ENCODE peak calls at places on chromosomes 7 and 10, in five cellular contexts. A, H, P, L and D are unnamed samples.

GRCh38 chr7:73477376-73477775 is 43.8 kb downstream of the FZD9 start:
- DNase-seq in L (no peak), P (no peak), A (no peak), H (no peak), D (no peak)

GRCh38 chr7:103914147-103914899 is 75.1 kb downstream of the RELN start:
- DNase-seq in A (no peak), H (no peak), P (no peak), L (no peak), D (no peak)

GRCh38 chr10:131170042-131170983 is 141.2 kb downstream of the TCERG1L start:
- DNase-seq in H (no peak), L (no peak), A (no peak), P (no peak), D (no peak)

GRCh38 chr10:132283604-132284382 is 24.0 kb downstream of the STK32C start:
- DNase-seq in H (no peak), P (no peak), L (no peak), A (no peak), D (no peak)

GRCh38 chr10:21030096-21030495 is 133.0 kb upstream of the NEBL start:
- DNase-seq in H (no peak), A (no peak), P (no peak), L (peak; percentile 41), D (no peak)

GRCh38 chr10:119686465-119687191 is 35.4 kb downstream of the BAG3 start:
- DNase-seq in P (peak; percentile 73), L (peak; percentile 86), A (peak; percentile 55), H (peak; percentile 84), D (peak; percentile 78)

GRCh38 chr10:99921948-99922347 is 87.8 kb downstream of the DNMBP start:
- DNase-seq in A (no peak), L (no peak), P (no peak), H (peak; percentile 64), D (no peak)

GRCh38 chr10:103874730-103875129 is 19.4 kb upstream of the SH3PXD2A start:
- DNase-seq in L (no peak), H (no peak), P (no peak), A (no peak), D (no peak)

GRCh38 chr7:7183061-7183832 is 903 bp downstream of the C1GALT1 start:
- DNase-seq in P (peak; percentile 43), L (peak; percentile 67), H (peak; percentile 74), A (no peak), D (peak; percentile 48)

GRCh38 chr7:57789130-57789529 is 339.2 kb downstream of the ZNF716 start:
- DNase-seq in P (no peak), A (no peak), L (no peak), H (no peak), D (no peak)

GRCh38 chr7:158576050-158576762 is 11.4 kb downstream of the PTPRN2 start:
- DNase-seq in L (no peak), A (no peak), P (no peak), H (no peak), D (no peak)

GRCh38 chr7:151279868-151280267 is 31.4 kb upstream of the SMARCD3 start:
- DNase-seq in A (no peak), L (no peak), H (no peak), P (no peak), D (no peak)

GRCh38 chr10:70699659-70700174 is 27.4 kb downstream of the ADAMTS14 start:
- DNase-seq in H (no peak), L (no peak), P (no peak), A (no peak), D (no peak)

GRCh38 chr7:147008530-147008929 is 891.9 kb downstream of the CNTNAP2 start:
- DNase-seq in L (no peak), H (no peak), A (no peak), P (no peak), D (no peak)

GRCh38 chr7:1421946-1422345 is 37.3 kb downstream of the MICALL2 start:
- DNase-seq in L (no peak), A (no peak), P (no peak), H (no peak), D (no peak)
- H3K27me3 ChIP-seq in L (peaks cover 81% of the 10 kb centered on the region), A (peaks cover 29% of the 10 kb centered on the region), P (no peaks in the 10 kb centered on the region), H (peaks cover 4% of the 10 kb centered on the region), D (peaks cover 64% of the 10 kb centered on the region)

GRCh38 chr10:53358536-53358935 is 586.0 kb upstream of the MBL2 start:
- DNase-seq in A (no peak), H (no peak), L (no peak), P (no peak), D (no peak)

GRCh38 chr10:53356616-53357349 is 584.2 kb upstream of the MBL2 start:
- DNase-seq in A (no peak), P (no peak), H (no peak), L (no peak), D (no peak)

GRCh38 chr10:53361936-53362335 is 589.4 kb upstream of the MBL2 start:
- DNase-seq in A (no peak), P (no peak), L (no peak), H (no peak), D (no peak)

GRCh38 chr10:53357587-53357986 is 585.0 kb upstream of the MBL2 start:
- DNase-seq in P (no peak), A (no peak), L (no peak), H (no peak), D (no peak)

DNA sequence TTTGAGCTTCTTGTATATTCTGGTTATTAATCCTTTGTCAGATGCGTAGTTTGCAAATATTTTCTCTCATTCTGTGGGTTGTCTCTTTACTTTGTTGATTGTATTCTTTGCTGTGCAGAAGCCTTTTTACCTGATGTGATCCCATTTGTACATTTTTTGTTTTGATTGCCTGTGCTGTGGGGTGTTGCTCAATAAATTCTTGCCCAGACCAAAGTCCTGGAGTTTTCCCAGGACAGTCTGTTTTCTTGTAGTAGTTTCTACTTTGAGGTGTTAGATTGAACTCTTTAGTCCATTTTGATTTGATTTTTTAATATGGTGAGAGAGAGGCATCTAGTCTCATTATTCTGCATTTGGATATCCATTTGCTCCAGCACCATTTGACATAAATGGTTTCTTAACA is 588.7 kb upstream of the MBL2 start:
- DNase-seq in H (no peak), P (no peak), L (no peak), A (no peak), D (no peak)
- H3K27ac ChIP-seq in H (no peak overlapping the region), P (no peak overlapping the region), L (no peak overlapping the region), A (no peak overlapping the region), D (no peak overlapping the region)

GRCh38 chr7:29565982-29566746 is 2.5 kb downstream of the PRR15 start:
- DNase-seq in H (peak; percentile 62), A (no peak), P (no peak), L (no peak), D (no peak)

GRCh38 chr7:29567174-29567573 is 3.5 kb downstream of the PRR15 start:
- DNase-seq in A (no peak), P (no peak), H (peak; percentile 54), L (no peak), D (no peak)

GRCh38 chr7:29572543-29572942 is 8.9 kb downstream of the PRR15 start:
- DNase-seq in A (no peak), L (no peak), P (no peak), H (no peak), D (no peak)

GRCh38 chr7:29573594-29573993 is 10.0 kb downstream of the PRR15 start:
- DNase-seq in P (no peak), L (no peak), H (no peak), A (no peak), D (no peak)

GRCh38 chr7:29569648-29570047 is 6.0 kb downstream of the PRR15 start:
- DNase-seq in L (no peak), H (no peak), A (no peak), P (no peak), D (no peak)
- H3K27me3 ChIP-seq in L (peaks cover 85% of the 10 kb centered on the region), H (no peaks in the 10 kb centered on the region), A (peaks cover 20% of the 10 kb centered on the region), P (peaks cover 18% of the 10 kb centered on the region), D (no peaks in the 10 kb centered on the region)

DNA sequence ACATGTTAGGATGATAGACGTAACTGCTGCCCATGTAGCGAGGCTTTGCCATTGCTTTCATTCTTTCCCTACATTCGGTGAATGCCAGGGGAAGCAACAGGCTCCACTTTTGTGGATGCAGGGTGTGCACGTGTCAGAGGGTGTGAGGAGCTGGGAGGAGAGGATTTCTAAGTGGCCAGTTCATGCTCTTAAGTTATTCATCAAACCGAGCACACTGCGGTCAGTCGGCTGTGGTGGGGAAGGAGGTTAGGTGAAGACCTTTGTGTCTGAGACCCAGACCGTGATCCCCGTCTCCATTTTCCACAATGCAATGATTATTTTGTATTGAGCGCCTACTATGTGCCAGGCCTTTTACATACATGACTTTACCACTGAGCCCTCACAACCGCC is 438.6 kb upstream of the GALNT17 start:
- DNase-seq in H (peak; percentile 41), P (no peak), A (no peak), L (peak; percentile 61), D (no peak)
- H3K27ac ChIP-seq in H (peak overlapping the region; percentile 73), P (no peak overlapping the region), A (peak overlapping the region; percentile 86), L (peak overlapping the region; percentile 84), D (peak overlapping the region; percentile 45)

DNA sequence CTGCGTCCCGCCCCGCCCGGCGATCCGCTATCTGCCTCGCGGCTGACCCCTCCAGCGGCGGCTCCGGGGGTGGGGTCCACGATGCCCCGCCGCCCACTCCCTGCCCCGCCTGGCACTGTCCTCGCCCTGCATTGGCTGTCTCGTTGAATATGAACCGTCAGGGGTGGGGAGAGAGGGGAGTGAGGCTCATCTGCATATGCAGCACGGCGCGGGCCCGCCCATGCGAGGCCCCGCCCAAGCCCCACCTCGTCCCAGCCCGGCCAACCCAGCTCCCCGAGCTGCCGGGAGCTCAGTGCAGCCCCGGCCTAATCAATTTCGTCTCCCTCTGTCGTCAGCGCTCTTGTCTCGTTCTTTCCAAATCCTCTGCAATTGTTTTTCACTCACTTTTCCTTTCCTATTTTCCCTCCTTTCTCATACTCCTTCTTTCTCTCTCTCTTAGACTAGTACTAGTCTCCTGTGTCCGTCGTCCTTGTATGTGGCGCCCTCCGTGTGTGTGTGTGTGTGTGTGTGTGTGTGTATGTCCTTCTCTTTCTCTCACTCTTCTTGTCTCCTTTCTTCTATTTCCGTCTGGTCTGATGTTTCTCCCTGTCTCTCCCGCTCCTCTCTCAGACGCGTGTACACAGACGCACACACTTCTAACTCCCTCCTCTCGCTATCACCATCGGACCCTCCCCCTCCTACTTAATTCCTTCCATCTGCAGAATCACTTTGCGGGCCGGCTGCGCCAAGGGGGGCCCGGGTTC is 455 bp upstream of the ZCCHC24 start:
- DNase-seq in L (peak; percentile 98), H (peak; percentile 95), P (peak; percentile 92), A (peak; percentile 99), D (peak; percentile 99)
- H3K27me3 ChIP-seq in L (peaks cover 16% of the 10 kb centered on the region), H (no peaks in the 10 kb centered on the region), P (no peaks in the 10 kb centered on the region), A (no peaks in the 10 kb centered on the region), D (no peaks in the 10 kb centered on the region)

GRCh38 chr7:37354661-37355131 is 94.0 kb downstream of the ELMO1 start:
- DNase-seq in L (peak; percentile 63), H (peak; percentile 34), P (no peak), A (peak; percentile 67), D (peak; percentile 74)
- H3K27ac ChIP-seq in L (peak overlapping the region; percentile 45), H (peak overlapping the region; percentile 3), P (no peak overlapping the region), A (peak overlapping the region; percentile 80), D (peak overlapping the region; percentile 86)